ENCODE peak calls at places on chromosomes 16 and 17, in ten cellular contexts. One of them, this sample, is unnamed.

GRCh38 chr16:714558-715447 is at the start of gene METRN:
- DNase-seq in astrocyte of the cerebellum: no peak
- DNase-seq in body of pancreas: peak; percentile 93
- DNase-seq in fibroblast of mammary gland: peak; percentile 76
- DNase-seq in fibroblast of the aortic adventitia: peak; percentile 74
- DNase-seq in CD8-positive, alpha-beta T cell: peak; percentile 73
- DNase-seq in Peyer's patch: peak; percentile 95
- DNase-seq in A549: peak; percentile 90
- DNase-seq in BJ: no peak
- DNase-seq in astrocyte of the spinal cord: peak; percentile 86
- DNase-seq in this sample: no peak

GRCh38 chr17:72618018-72618509 is 474.4 kb downstream of the SLC39A11 start:
- DNase-seq in astrocyte of the cerebellum: no peak
- DNase-seq in body of pancreas: peak; percentile 47
- DNase-seq in fibroblast of mammary gland: no peak
- DNase-seq in fibroblast of the aortic adventitia: no peak
- DNase-seq in CD8-positive, alpha-beta T cell: no peak
- DNase-seq in Peyer's patch: peak; percentile 93
- DNase-seq in A549: peak; percentile 43
- DNase-seq in BJ: no peak
- DNase-seq in astrocyte of the spinal cord: no peak
- DNase-seq in this sample: no peak

GRCh38 chr16:88624481-88624880 is 13.9 kb upstream of the IL17C start:
- DNase-seq in astrocyte of the cerebellum: no peak
- DNase-seq in body of pancreas: no peak
- DNase-seq in fibroblast of mammary gland: no peak
- DNase-seq in fibroblast of the aortic adventitia: no peak
- DNase-seq in CD8-positive, alpha-beta T cell: no peak
- DNase-seq in Peyer's patch: no peak
- DNase-seq in A549: no peak
- DNase-seq in BJ: no peak
- DNase-seq in astrocyte of the spinal cord: no peak
- DNase-seq in this sample: no peak

GRCh38 chr17:50683434-50684287 is 24.1 kb downstream of the ANKRD40 start:
- DNase-seq in astrocyte of the cerebellum: no peak
- DNase-seq in body of pancreas: no peak
- DNase-seq in fibroblast of mammary gland: no peak
- DNase-seq in fibroblast of the aortic adventitia: no peak
- DNase-seq in CD8-positive, alpha-beta T cell: no peak
- DNase-seq in Peyer's patch: no peak
- DNase-seq in A549: no peak
- DNase-seq in BJ: no peak
- DNase-seq in astrocyte of the spinal cord: no peak
- DNase-seq in this sample: no peak

GRCh38 chr17:72126575-72127486 is 6.0 kb downstream of the SOX9 start:
- DNase-seq in astrocyte of the cerebellum: no peak
- DNase-seq in body of pancreas: peak; percentile 40
- DNase-seq in fibroblast of mammary gland: peak; percentile 70
- DNase-seq in fibroblast of the aortic adventitia: peak; percentile 38
- DNase-seq in CD8-positive, alpha-beta T cell: no peak
- DNase-seq in Peyer's patch: no peak
- DNase-seq in A549: peak; percentile 75
- DNase-seq in BJ: peak; percentile 32
- DNase-seq in astrocyte of the spinal cord: peak; percentile 71
- DNase-seq in this sample: peak; percentile 52

GRCh38 chr16:87461466-87461975 is 31.3 kb downstream of the ZCCHC14 start:
- DNase-seq in astrocyte of the cerebellum: no peak
- DNase-seq in body of pancreas: peak; percentile 95
- DNase-seq in fibroblast of mammary gland: peak; percentile 54
- DNase-seq in fibroblast of the aortic adventitia: peak; percentile 49
- DNase-seq in CD8-positive, alpha-beta T cell: no peak
- DNase-seq in Peyer's patch: peak; percentile 94
- DNase-seq in A549: peak; percentile 94
- DNase-seq in BJ: no peak
- DNase-seq in astrocyte of the spinal cord: peak; percentile 29
- DNase-seq in this sample: peak; percentile 65

GRCh38 chr17:42674755-42675347 is 1.9 kb downstream of the PLEKHH3 start:
- DNase-seq in astrocyte of the cerebellum: no peak
- DNase-seq in body of pancreas: peak; percentile 75
- DNase-seq in fibroblast of mammary gland: no peak
- DNase-seq in fibroblast of the aortic adventitia: no peak
- DNase-seq in CD8-positive, alpha-beta T cell: no peak
- DNase-seq in Peyer's patch: no peak
- DNase-seq in A549: no peak
- DNase-seq in BJ: no peak
- DNase-seq in astrocyte of the spinal cord: no peak
- DNase-seq in this sample: no peak

GRCh38 chr17:60128171-60128859 is 21.5 kb upstream of the CA4 start:
- DNase-seq in astrocyte of the cerebellum: no peak
- DNase-seq in body of pancreas: no peak
- DNase-seq in fibroblast of mammary gland: no peak
- DNase-seq in fibroblast of the aortic adventitia: no peak
- DNase-seq in CD8-positive, alpha-beta T cell: no peak
- DNase-seq in Peyer's patch: no peak
- DNase-seq in A549: no peak
- DNase-seq in BJ: no peak
- DNase-seq in astrocyte of the spinal cord: no peak
- DNase-seq in this sample: no peak

GRCh38 chr16:69260019-69260418 is 51.1 kb upstream of the VPS4A start:
- DNase-seq in astrocyte of the cerebellum: no peak
- DNase-seq in body of pancreas: no peak
- DNase-seq in fibroblast of mammary gland: no peak
- DNase-seq in fibroblast of the aortic adventitia: no peak
- DNase-seq in CD8-positive, alpha-beta T cell: no peak
- DNase-seq in Peyer's patch: no peak
- DNase-seq in A549: peak; percentile 7
- DNase-seq in BJ: no peak
- DNase-seq in astrocyte of the spinal cord: no peak
- DNase-seq in this sample: no peak
- TF ChIP-seq CTCF in astrocyte of the cerebellum: no peak
- TF ChIP-seq CTCF in body of pancreas: no peak
- TF ChIP-seq CTCF in fibroblast of mammary gland: no peak
- TF ChIP-seq CTCF in fibroblast of the aortic adventitia: no peak
- TF ChIP-seq CTCF in CD8-positive, alpha-beta T cell: no peak
- TF ChIP-seq CTCF in Peyer's patch: no peak
- TF ChIP-seq CTCF in A549: no peak
- TF ChIP-seq CTCF in BJ: no peak
- TF ChIP-seq CTCF in astrocyte of the spinal cord: no peak
- TF ChIP-seq CTCF in this sample: no peak

GRCh38 chr17:49496183-49496865 is 1.2 kb downstream of the NGFR start:
- DNase-seq in astrocyte of the cerebellum: no peak
- DNase-seq in body of pancreas: peak; percentile 75
- DNase-seq in fibroblast of mammary gland: peak; percentile 30
- DNase-seq in fibroblast of the aortic adventitia: peak; percentile 37
- DNase-seq in CD8-positive, alpha-beta T cell: peak; percentile 74
- DNase-seq in Peyer's patch: peak; percentile 81
- DNase-seq in A549: peak; percentile 72
- DNase-seq in BJ: no peak
- DNase-seq in astrocyte of the spinal cord: peak; percentile 25
- DNase-seq in this sample: no peak
- H3K4me3 ChIP-seq in astrocyte of the cerebellum: peak overlapping the region; percentile 20
- H3K4me3 ChIP-seq in body of pancreas: no peak overlapping the region
- H3K4me3 ChIP-seq in fibroblast of mammary gland: no peak overlapping the region
- H3K4me3 ChIP-seq in fibroblast of the aortic adventitia: peak overlapping the region; percentile 44
- H3K4me3 ChIP-seq in CD8-positive, alpha-beta T cell: peak overlapping the region; percentile 67
- H3K4me3 ChIP-seq in Peyer's patch: peak overlapping the region; percentile 56
- H3K4me3 ChIP-seq in A549: peak overlapping the region; percentile 50
- H3K4me3 ChIP-seq in BJ: no peak overlapping the region
- H3K4me3 ChIP-seq in astrocyte of the spinal cord: no peak overlapping the region
- H3K4me3 ChIP-seq in this sample: peak overlapping the region; percentile 19

DNA sequence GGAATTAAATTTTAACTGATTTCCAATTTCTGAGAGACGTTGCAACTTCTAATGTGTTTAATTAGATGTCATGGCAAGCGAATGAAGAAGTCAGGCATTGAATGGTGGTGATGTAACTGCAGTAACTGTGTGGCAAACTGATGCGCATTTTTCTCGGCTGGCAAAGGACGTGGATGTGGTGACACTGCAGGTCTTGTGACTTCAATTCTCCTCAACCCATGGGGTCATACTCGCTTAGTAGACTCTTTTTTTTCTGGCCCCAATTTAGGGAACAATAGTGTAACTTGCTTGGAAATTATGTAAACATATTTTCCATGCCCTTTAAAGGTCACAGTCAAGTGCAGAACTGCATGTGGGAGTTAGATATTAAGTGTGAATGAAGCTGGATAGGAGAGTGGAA is 1.9 kb upstream of the FAM20A start:
- DNase-seq in astrocyte of the cerebellum: no peak
- DNase-seq in body of pancreas: no peak
- DNase-seq in fibroblast of mammary gland: no peak
- DNase-seq in fibroblast of the aortic adventitia: no peak
- DNase-seq in CD8-positive, alpha-beta T cell: no peak
- DNase-seq in Peyer's patch: no peak
- DNase-seq in A549: no peak
- DNase-seq in BJ: no peak
- DNase-seq in astrocyte of the spinal cord: no peak
- DNase-seq in this sample: no peak
- TF ChIP-seq CTCF in astrocyte of the cerebellum: no peak
- TF ChIP-seq CTCF in body of pancreas: no peak
- TF ChIP-seq CTCF in fibroblast of mammary gland: no peak
- TF ChIP-seq CTCF in fibroblast of the aortic adventitia: no peak
- TF ChIP-seq CTCF in CD8-positive, alpha-beta T cell: no peak
- TF ChIP-seq CTCF in Peyer's patch: no peak
- TF ChIP-seq CTCF in A549: no peak
- TF ChIP-seq CTCF in BJ: no peak
- TF ChIP-seq CTCF in astrocyte of the spinal cord: no peak
- TF ChIP-seq CTCF in this sample: no peak

DNA sequence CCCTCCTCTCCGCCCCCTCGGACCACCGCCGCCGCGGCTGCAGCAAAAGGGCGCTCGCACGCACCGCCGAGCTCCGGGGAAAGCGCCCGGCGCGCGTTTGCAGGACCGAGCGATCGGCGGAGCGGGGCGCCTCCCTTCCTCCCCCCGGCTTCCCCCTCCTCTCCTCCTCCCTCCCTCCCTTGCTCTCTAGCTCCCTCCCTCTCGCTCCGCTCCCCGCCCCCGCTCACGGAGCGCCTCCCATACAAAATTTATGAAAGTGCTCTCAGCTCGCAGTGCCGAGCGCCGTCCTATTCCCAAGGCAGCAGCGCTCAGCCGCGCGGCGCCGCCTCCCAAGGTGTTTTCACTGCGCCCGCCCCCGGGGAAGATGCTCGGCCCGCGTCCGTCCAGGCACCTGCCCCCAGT is at the start of gene RTN4RL1:
- DNase-seq in astrocyte of the cerebellum: no peak
- DNase-seq in body of pancreas: peak; percentile 64
- DNase-seq in fibroblast of mammary gland: peak; percentile 51
- DNase-seq in fibroblast of the aortic adventitia: peak; percentile 52
- DNase-seq in CD8-positive, alpha-beta T cell: peak; percentile 46
- DNase-seq in Peyer's patch: peak; percentile 60
- DNase-seq in A549: peak; percentile 80
- DNase-seq in BJ: no peak
- DNase-seq in astrocyte of the spinal cord: peak; percentile 32
- DNase-seq in this sample: no peak
- H3K4me3 ChIP-seq in astrocyte of the cerebellum: peak within 1 kb of the TSS; percentile 34
- H3K4me3 ChIP-seq in body of pancreas: peak within 1 kb of the TSS; percentile 29
- H3K4me3 ChIP-seq in fibroblast of mammary gland: peak within 1 kb of the TSS; percentile 32
- H3K4me3 ChIP-seq in fibroblast of the aortic adventitia: peak within 1 kb of the TSS; percentile 54
- H3K4me3 ChIP-seq in CD8-positive, alpha-beta T cell: peak within 1 kb of the TSS; percentile 68
- H3K4me3 ChIP-seq in Peyer's patch: peak within 1 kb of the TSS; percentile 63
- H3K4me3 ChIP-seq in A549: peak within 1 kb of the TSS; percentile 43
- H3K4me3 ChIP-seq in BJ: peak within 1 kb of the TSS; percentile 40
- H3K4me3 ChIP-seq in astrocyte of the spinal cord: peak within 1 kb of the TSS; percentile 13
- H3K4me3 ChIP-seq in this sample: peak within 1 kb of the TSS; percentile 33

DNA sequence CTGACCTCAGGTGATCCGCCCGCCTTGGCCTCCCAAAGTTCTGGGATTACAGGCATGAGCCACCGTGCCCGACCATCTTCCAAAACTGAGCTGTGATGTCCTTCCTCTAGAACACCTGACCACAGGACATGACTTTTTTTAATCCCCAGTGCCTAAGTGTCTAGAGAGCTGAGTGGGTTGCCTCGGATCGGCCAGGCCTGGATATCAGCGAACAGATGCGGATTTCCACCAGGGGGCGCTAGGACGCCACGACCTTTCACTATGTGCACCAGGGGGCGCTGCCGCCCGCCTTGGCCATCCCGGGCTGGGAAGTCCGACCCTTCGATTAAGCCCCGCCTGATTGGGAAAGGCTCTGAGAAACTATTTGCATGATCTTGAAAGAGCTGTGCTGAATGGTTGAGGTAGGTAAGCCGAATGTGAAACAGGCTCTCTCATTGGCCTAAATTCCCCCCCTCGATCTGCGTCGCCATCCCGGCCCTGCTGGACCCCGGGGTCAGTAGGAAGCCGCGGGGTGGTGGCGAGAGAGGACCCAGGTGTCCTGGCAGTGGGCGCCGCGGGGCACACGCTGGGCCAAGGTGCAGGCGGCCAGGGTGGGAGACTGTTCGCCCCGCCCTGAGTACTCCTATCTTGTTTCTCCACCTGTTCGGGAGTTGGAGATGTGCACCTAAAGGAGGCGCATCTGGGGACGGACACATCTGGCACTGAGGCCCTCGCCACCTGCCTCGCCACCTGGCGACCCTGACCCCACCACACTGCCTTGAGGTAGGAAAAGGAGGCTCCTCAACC is at the start of gene ACBD4:
- DNase-seq in astrocyte of the cerebellum: peak; percentile 95
- DNase-seq in body of pancreas: peak; percentile 97
- DNase-seq in fibroblast of mammary gland: peak; percentile 98
- DNase-seq in fibroblast of the aortic adventitia: peak; percentile 99
- DNase-seq in CD8-positive, alpha-beta T cell: peak; percentile 95
- DNase-seq in Peyer's patch: peak; percentile 97
- DNase-seq in A549: peak; percentile 99
- DNase-seq in BJ: peak; percentile 79
- DNase-seq in astrocyte of the spinal cord: peak; percentile 97
- DNase-seq in this sample: peak; percentile 84
- TF ChIP-seq CTCF in astrocyte of the cerebellum: peak; percentile 100
- TF ChIP-seq CTCF in body of pancreas: peak; percentile 100
- TF ChIP-seq CTCF in fibroblast of mammary gland: peak; percentile 100
- TF ChIP-seq CTCF in fibroblast of the aortic adventitia: peak; percentile 100
- TF ChIP-seq CTCF in CD8-positive, alpha-beta T cell: peak; percentile 100
- TF ChIP-seq CTCF in Peyer's patch: peak; percentile 100
- TF ChIP-seq CTCF in A549: peak; percentile 100
- TF ChIP-seq CTCF in BJ: peak; percentile 100
- TF ChIP-seq CTCF in astrocyte of the spinal cord: peak; percentile 100
- TF ChIP-seq CTCF in this sample: peak; percentile 100

GRCh38 chr16:72427001-72427785 is 255.2 kb upstream of the PMFBP1 start:
- DNase-seq in astrocyte of the cerebellum: no peak
- DNase-seq in body of pancreas: no peak
- DNase-seq in fibroblast of mammary gland: no peak
- DNase-seq in fibroblast of the aortic adventitia: no peak
- DNase-seq in CD8-positive, alpha-beta T cell: no peak
- DNase-seq in Peyer's patch: no peak
- DNase-seq in A549: no peak
- DNase-seq in BJ: no peak
- DNase-seq in astrocyte of the spinal cord: no peak
- DNase-seq in this sample: no peak
- H3K4me3 ChIP-seq in astrocyte of the cerebellum: peak overlapping the region; percentile 33
- H3K4me3 ChIP-seq in body of pancreas: no peak overlapping the region
- H3K4me3 ChIP-seq in fibroblast of mammary gland: no peak overlapping the region
- H3K4me3 ChIP-seq in fibroblast of the aortic adventitia: no peak overlapping the region
- H3K4me3 ChIP-seq in CD8-positive, alpha-beta T cell: no peak overlapping the region
- H3K4me3 ChIP-seq in Peyer's patch: no peak overlapping the region
- H3K4me3 ChIP-seq in A549: no peak overlapping the region
- H3K4me3 ChIP-seq in BJ: no peak overlapping the region
- H3K4me3 ChIP-seq in astrocyte of the spinal cord: peak overlapping the region; percentile 32
- H3K4me3 ChIP-seq in this sample: no peak overlapping the region

This sample was measured in epithelial cell of proximal tubule.